ENCODE peak calls at places on chromosomes 12 and 14, in ten cellular contexts. Q is NCI-H1092 treated with DMSO at 0.1 percent for 48 hours; R is mesothelial cell of epicardium; X is left ventricle myocardium superior; Z is HCT116; C is epithelial cell of esophagus; H is stimulated activated CD4-positive, alpha-beta T cell treated with anti-CD3 and anti-CD28 coated beads, Interleukin-4, amount 100 ng/mL, for 4 hours; S is GM04503; K is renal cortical epithelial cell; O is T-helper 1 cell. M is an unnamed sample.

GRCh38 chr12:26204612-26205289 is 9.4 kb downstream of the SSPN start:
- DNase-seq in Q (no peak), R (no peak), X (no peak), Z (no peak), C (no peak), H (no peak), S (no peak), K (no peak), O (no peak), M (no peak)

GRCh38 chr12:104667139-104667538 is 210.4 kb downstream of the CHST11 start:
- DNase-seq in Q (no peak), R (no peak), X (no peak), Z (no peak), C (peak; percentile 36), H (no peak), S (no peak), K (no peak), O (no peak), M (no peak)

GRCh38 chr14:64541261-64541970 is 875 bp downstream of the HSPA2 start:
- DNase-seq in Q (peak; percentile 73), R (no peak), X (peak; percentile 47), Z (no peak), C (no peak), H (peak; percentile 8), S (no peak), K (no peak), O (no peak), M (no peak)

GRCh38 chr12:26346748-26347147 is 151.4 kb downstream of the SSPN start:
- DNase-seq in Q (no peak), R (no peak), X (no peak), Z (no peak), C (no peak), H (no peak), S (no peak), K (no peak), O (no peak), M (no peak)

GRCh38 chr12:54935235-54935951 is 49.2 kb downstream of the TESPA1 start:
- DNase-seq in Q (peak; percentile 29), R (no peak), X (no peak), Z (peak; percentile 77), C (peak; percentile 96), H (peak; percentile 14), S (peak; percentile 32), K (peak; percentile 96), O (no peak), M (no peak)

GRCh38 chr12:32031109-32031508 is 71.9 kb downstream of the RESF1 start:
- DNase-seq in Q (no peak), R (no peak), X (no peak), Z (no peak), C (no peak), H (no peak), S (no peak), K (peak; percentile 29), O (no peak), M (no peak)

GRCh38 chr12:32365473-32366064 is 33.8 kb upstream of the FGD4 start:
- DNase-seq in Q (peak; percentile 54), R (peak; percentile 49), X (no peak), Z (peak; percentile 58), C (peak; percentile 82), H (no peak), S (peak; percentile 29), K (peak; percentile 77), O (no peak), M (no peak)

GRCh38 chr14:90397401-90398314 is 829 bp downstream of the CALM1 start:
- DNase-seq in Q (peak; percentile 69), R (peak; percentile 56), X (peak; percentile 79), Z (no peak), C (peak; percentile 50), H (peak; percentile 55), S (no peak), K (no peak), O (peak; percentile 51), M (peak; percentile 67)

GRCh38 chr14:102493096-102493495 is 16.5 kb downstream of the ANKRD9 start:
- DNase-seq in Q (no peak), R (no peak), X (peak; percentile 25), Z (no peak), C (no peak), H (no peak), S (no peak), K (no peak), O (no peak), M (peak; percentile 43)

GRCh38 chr14:64464695-64465094 is 604 bp upstream of the AKAP5 start:
- DNase-seq in Q (peak; percentile 49), R (no peak), X (no peak), Z (no peak), C (no peak), H (no peak), S (no peak), K (no peak), O (no peak), M (no peak)

GRCh38 chr12:58288191-58288590 is 346.8 kb downstream of the ATP23 start:
- DNase-seq in Q (no peak), R (no peak), X (no peak), Z (no peak), C (no peak), H (no peak), S (peak; percentile 39), K (no peak), O (no peak), M (no peak)

GRCh38 chr14:30472001-30472400 is 87.0 kb upstream of the G2E3 start:
- DNase-seq in Q (no peak), R (no peak), X (no peak), Z (no peak), C (no peak), H (no peak), S (no peak), K (no peak), O (no peak), M (no peak)

GRCh38 chr14:91261115-91261514 is 16.6 kb upstream of the GPR68 start:
- DNase-seq in Q (no peak), R (no peak), X (no peak), Z (no peak), C (no peak), H (no peak), S (no peak), K (no peak), O (no peak), M (no peak)

GRCh38 chr12:21502164-21502496 is 541 bp downstream of the GOLT1B start:
- DNase-seq in Q (no peak), R (no peak), X (peak; percentile 35), Z (no peak), C (peak; percentile 24), H (peak; percentile 21), S (no peak), K (peak; percentile 6), O (no peak), M (no peak)

M was measured in psoas muscle.